ENCODE peak calls at places on chromosome 4, in six cellular contexts. C is stimulated activated CD8-positive, alpha-beta memory T cell treated with anti-CD3 and anti-CD28 coated beads, Interleukin-2, amount 100 ng/mL, for 48 hours; D is nephron progenitor cell; M is effector CD4-positive, alpha-beta T cell; L is iPS-NIHi11; H is putamen. X is an unnamed sample.
A peak's percentile ranks its signal among the peaks of the same experiment; 100 is the strongest.

GRCh38 chr4:8862334-8862733 is 9.3 kb downstream of the HMX1 start:
- DNase-seq in H (no peak), C (no peak), D (no peak), M (no peak), L (no peak), X (no peak)

GRCh38 chr4:168632246-168632832 is 135.5 kb downstream of the PALLD start:
- DNase-seq in C (no peak), L (peak; percentile 63), M (no peak), D (no peak), H (no peak), X (no peak)

GRCh38 chr4:77172336-77172735 is 15.3 kb downstream of the CCNG2 start:
- DNase-seq in C (no peak), H (no peak), L (no peak), M (no peak), D (no peak), X (no peak)

GRCh38 chr4:154030747-154031146 is 241.9 kb upstream of the SFRP2 start:
- DNase-seq in L (no peak), H (peak; percentile 63), C (no peak), D (no peak), M (no peak), X (no peak)

GRCh38 chr4:149884046-149884445 is 68.4 kb upstream of the IQCM start:
- DNase-seq in C (no peak), M (no peak), H (no peak), L (no peak), D (no peak), X (no peak)

GRCh38 chr4:65865489-65865888 is 195.2 kb upstream of the EPHA5 start:
- DNase-seq in D (no peak), H (no peak), M (no peak), C (no peak), L (peak; percentile 13), X (peak; percentile 1)

GRCh38 chr4:55183926-55184599 is 58.7 kb upstream of the KDR start:
- DNase-seq in H (no peak), M (no peak), D (no peak), L (no peak), C (no peak), X (no peak)

GRCh38 chr4:8269535-8270417 is at the start of gene HTRA3:
- DNase-seq in L (peak; percentile 92), H (no peak), C (no peak), D (peak; percentile 69), M (no peak), X (peak; percentile 45)

GRCh38 chr4:212438-213174 is 88.3 kb downstream of the ZNF718 start:
- DNase-seq in L (peak; percentile 88), C (no peak), H (peak; percentile 82), D (peak; percentile 42), M (no peak), X (peak; percentile 31)

GRCh38 chr4:133154725-133155124 is 5.6 kb downstream of the PCDH10 start:
- DNase-seq in H (peak; percentile 73), L (no peak), M (no peak), C (no peak), D (peak; percentile 22), X (peak; percentile 7)

GRCh38 chr4:158170691-158171455 is 2.0 kb downstream of the GASK1B start:
- DNase-seq in M (no peak), C (no peak), D (no peak), H (no peak), L (peak; percentile 34), X (no peak)

GRCh38 chr4:4680758-4681157 is 138.9 kb upstream of the STX18 start:
- DNase-seq in C (no peak), D (no peak), L (no peak), M (no peak), H (no peak), X (no peak)

GRCh38 chr4:127000090-127000489 is 632.7 kb upstream of the INTU start:
- DNase-seq in H (no peak), L (no peak), C (no peak), M (no peak), D (no peak), X (no peak)

GRCh38 chr4:184506527-184507121 is 32.3 kb upstream of the IRF2 start:
- DNase-seq in C (peak; percentile 18), L (peak; percentile 50), H (peak; percentile 39), D (peak; percentile 8), M (no peak), X (no peak)

GRCh38 chr4:183261953-183262775 is 57.9 kb downstream of the CLDN22 start:
- DNase-seq in D (peak; percentile 87), C (peak; percentile 64), H (peak; percentile 74), M (peak; percentile 58), L (peak; percentile 79), X (peak; percentile 87)

X was measured in neural crest cell.